ENCODE peak calls at places on chromosome 5, in four cellular contexts. L, T, V and A are unnamed samples.

GRCh38 chr5:150488519-150489357 is 19.2 kb upstream of the NDST1 start:
- DNase-seq in V (no peak), L (peak), T (no peak), A (peak)

GRCh38 chr5:55344392-55344992 is 36.7 kb downstream of the MTREX start:
- DNase-seq in V (no peak), T (no peak), L (peak), A (peak)

GRCh38 chr5:59042201-59042600 is 459.3 kb downstream of the RAB3C start:
- DNase-seq in T (no peak), V (no peak), L (no peak), A (peak)

GRCh38 chr5:150066901-150067396 is 19.4 kb downstream of the CSF1R start:
- DNase-seq in T (no peak), L (no peak), V (no peak), A (peak)

GRCh38 chr5:167939686-167940085 is 351.8 kb upstream of the WWC1 start:
- DNase-seq in L (no peak), T (no peak), V (no peak), A (no peak)

GRCh38 chr5:43096916-43097315 is 23.8 kb upstream of the ZNF131 start:
- DNase-seq in T (no peak), L (no peak), V (no peak), A (no peak)

GRCh38 chr5:168073991-168074800 is 217.2 kb upstream of the WWC1 start:
- DNase-seq in L (no peak), T (no peak), V (no peak), A (no peak)

GRCh38 chr5:113036321-113036720 is 59.7 kb downstream of the DCP2 start:
- DNase-seq in T (no peak), L (no peak), V (no peak), A (no peak)

GRCh38 chr5:34789021-34789531 is 49.9 kb upstream of the TTC23L start:
- DNase-seq in V (no peak), T (no peak), L (no peak), A (no peak)

GRCh38 chr5:150598046-150598445 is 42.4 kb upstream of the SYNPO start:
- DNase-seq in V (no peak), T (no peak), L (no peak), A (no peak)

GRCh38 chr5:87094347-87094746 is 173.3 kb upstream of the RASA1 start:
- DNase-seq in T (no peak), L (no peak), V (no peak), A (no peak)

GRCh38 chr5:170632266-170632984 is 128.6 kb downstream of the KCNIP1 start:
- DNase-seq in L (no peak), T (no peak), V (no peak), A (no peak)

GRCh38 chr5:44862808-44863207 is 54.1 kb downstream of the MRPS30 start:
- DNase-seq in L (no peak), V (no peak), T (no peak), A (no peak)

GRCh38 chr5:174204914-174205313 is 159.4 kb downstream of the NSG2 start:
- DNase-seq in V (no peak), L (no peak), T (no peak), A (no peak)

GRCh38 chr5:86979801-86980510 is 287.7 kb upstream of the RASA1 start:
- DNase-seq in T (no peak), L (no peak), V (no peak), A (peak)

GRCh38 chr5:132877938-132878337 is 4.5 kb downstream of the LEAP2 start:
- DNase-seq in V (no peak), L (no peak), T (no peak), A (no peak)

GRCh38 chr5:69343083-69343482 is 10.5 kb upstream of the CCDC125 start:
- DNase-seq in L (no peak), V (no peak), T (no peak), A (no peak)

GRCh38 chr5:170448221-170448620 is 55.6 kb upstream of the KCNIP1 start:
- DNase-seq in V (no peak), T (no peak), L (no peak), A (no peak)

GRCh38 chr5:133113331-133114061 is 61.7 kb downstream of the HSPA4 start:
- DNase-seq in V (no peak), L (no peak), T (no peak), A (no peak)

GRCh38 chr5:164487939-164488338 is 982.5 kb downstream of the MAT2B start:
- DNase-seq in L (no peak), V (no peak), T (no peak), A (no peak)
- TF ChIP-seq SPI1 in L (no peak), V (no peak), T (no peak), A (no peak)

GRCh38 chr5:135741040-135741439 is 93.4 kb upstream of the SLC25A48 start:
- DNase-seq in L (no peak), T (no peak), V (no peak), A (no peak)
- TF ChIP-seq SPI1 in L (no peak), T (no peak), V (no peak), A (no peak)

GRCh38 chr5:100623719-100624118 is 88.5 kb downstream of the FAM174A start:
- DNase-seq in T (no peak), L (no peak), V (no peak), A (no peak)
- TF ChIP-seq SPI1 in T (no peak), L (no peak), V (no peak), A (no peak)

DNA sequence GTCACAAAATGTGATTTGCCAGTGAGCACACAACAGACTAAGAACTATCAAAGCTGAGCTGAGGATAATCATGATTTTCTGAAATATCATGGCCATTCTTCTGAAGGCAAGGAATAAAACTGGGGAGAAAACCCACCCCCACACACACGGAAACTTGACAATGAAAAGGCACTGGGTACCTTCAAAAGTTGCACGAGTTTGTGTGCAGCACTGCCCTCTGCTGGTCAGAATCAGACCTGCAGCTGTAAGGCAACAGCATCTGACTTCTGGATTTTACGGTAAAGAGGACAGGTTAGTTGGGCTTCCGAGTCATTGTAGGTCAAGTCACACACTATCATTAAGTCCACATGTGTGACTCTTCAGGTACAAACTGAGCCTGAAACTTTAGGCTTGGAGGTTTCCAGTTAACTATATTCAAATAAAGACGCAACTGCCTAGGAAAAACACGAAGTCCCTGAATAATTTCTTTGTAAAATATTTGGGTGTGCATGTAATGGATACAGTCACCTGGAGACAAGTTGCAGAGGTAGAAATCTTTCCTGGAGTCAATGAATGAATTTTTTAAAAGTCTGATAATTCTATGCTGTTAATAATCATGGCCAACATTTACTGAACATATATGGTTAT is 132.9 kb downstream of the MTX3 start:
- DNase-seq in L (peak), T (peak), V (peak), A (peak)
- TF ChIP-seq SPI1 in L (no peak), T (no peak), V (no peak), A (no peak)

DNA sequence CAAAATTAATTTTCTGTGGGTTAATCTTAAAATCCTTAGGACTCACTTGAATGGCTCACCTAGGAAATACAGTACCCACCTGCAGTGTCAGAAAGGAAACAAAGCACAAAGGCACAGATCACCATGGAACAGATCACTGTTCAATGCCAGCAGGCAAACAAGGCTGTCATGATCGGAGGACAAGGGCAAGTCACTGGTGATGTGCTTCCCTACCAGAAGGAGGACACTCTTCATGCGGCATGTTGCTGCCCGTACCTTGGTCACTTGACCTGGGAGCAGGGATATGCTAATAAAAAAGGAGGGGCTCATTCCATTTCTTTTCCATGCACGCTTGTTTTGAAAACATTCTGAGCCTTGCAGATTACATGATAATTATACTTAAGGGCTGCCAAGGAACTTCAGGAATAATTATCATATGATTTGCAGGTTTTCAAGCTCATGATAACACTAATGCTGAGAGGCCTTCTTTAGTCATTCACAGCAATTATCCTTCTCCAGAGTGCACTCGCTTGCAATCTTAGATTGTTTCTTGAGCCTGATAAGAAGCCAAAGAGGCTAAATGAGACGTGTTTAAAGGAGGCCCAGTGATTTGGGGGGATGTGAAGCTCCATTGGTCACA is 36.1 kb upstream of the STARD4 start:
- DNase-seq in V (no peak), L (no peak), T (no peak), A (no peak)
- TF ChIP-seq SPI1 in V (no peak), L (no peak), T (no peak), A (no peak)

DNA sequence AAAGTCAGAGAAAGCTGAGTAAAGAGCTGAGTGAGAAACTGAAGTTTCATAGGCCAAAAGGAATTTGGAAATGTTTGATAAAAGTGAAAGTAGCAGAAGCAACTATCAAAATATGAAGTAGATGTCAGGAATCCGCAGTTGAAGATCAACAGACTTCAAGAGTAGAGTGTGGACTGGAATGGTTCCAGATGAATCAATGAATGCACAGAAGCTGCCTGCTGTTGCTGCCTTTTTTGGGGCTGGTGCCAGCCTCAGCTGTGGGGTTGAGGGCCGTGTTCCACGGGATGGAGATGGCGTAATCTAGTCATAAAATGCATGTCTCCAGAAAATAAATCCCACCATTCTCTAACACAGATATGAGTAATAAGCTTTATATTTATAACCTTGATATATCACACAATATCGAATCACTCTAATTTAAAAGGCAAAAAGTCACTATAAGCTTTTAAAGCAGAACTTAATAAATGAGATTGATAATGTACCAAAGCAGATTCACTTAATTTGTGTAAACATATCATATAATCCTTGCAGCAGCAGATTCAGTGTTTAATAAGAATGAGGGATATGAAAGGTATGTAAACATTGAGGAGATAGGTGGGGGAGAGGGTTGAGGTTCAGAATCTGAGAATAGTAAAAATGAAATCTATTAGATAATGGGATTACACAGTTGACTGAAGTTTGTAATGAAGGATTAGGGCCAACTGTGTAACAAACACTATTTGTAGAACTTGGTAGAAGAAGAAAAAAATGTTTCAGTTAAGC is 652.3 kb upstream of the FTMT start:
- DNase-seq in V (no peak), T (no peak), L (no peak), A (no peak)
- TF ChIP-seq SPI1 in V (no peak), T (no peak), L (no peak), A (no peak)

GRCh38 chr5:128536229-128536860 is 1.7 kb downstream of the FBN2 start:
- DNase-seq in V (no peak), T (no peak), L (no peak), A (no peak)
- TF ChIP-seq SPI1 in V (no peak), T (no peak), L (no peak), A (no peak)